ENCODE peak calls at places on chromosomes 7 and 10, in ten cellular contexts. N is gastrocnemius medialis, D is A549, C is heart right ventricle, E is uterus, Z is transverse colon, L is heart left ventricle, B is lower lobe of right lung, M is OCI-LY7, Y is upper lobe of right lung. P is an unnamed sample.

GRCh38 chr7:95675016-95675415 is 78.7 kb upstream of the PDK4 start:
- DNase-seq in N (no peak), D (no peak), C (no peak), E (no peak), Z (no peak), L (no peak), B (no peak), M (no peak), Y (no peak), P (no peak)

GRCh38 chr7:75977741-75978140 is 16.7 kb downstream of the TMEM120A start:
- DNase-seq in N (peak; percentile 59), D (no peak), C (peak; percentile 68), E (peak; percentile 74), Z (no peak), L (peak; percentile 64), B (no peak), M (no peak), Y (no peak), P (no peak)

GRCh38 chr7:41573017-41573416 is 129.9 kb downstream of the INHBA start:
- DNase-seq in N (no peak), D (no peak), C (no peak), E (no peak), Z (no peak), L (no peak), B (no peak), M (no peak), Y (no peak), P (no peak)

GRCh38 chr10:119454231-119454804 is 88.2 kb downstream of the RGS10 start:
- DNase-seq in N (no peak), D (no peak), C (no peak), E (no peak), Z (no peak), L (no peak), B (no peak), M (no peak), Y (no peak), P (no peak)

GRCh38 chr10:22505923-22506685 is 160.8 kb downstream of the SPAG6 start:
- DNase-seq in N (no peak), D (no peak), C (no peak), E (no peak), Z (peak; percentile 65), L (no peak), B (no peak), M (no peak), Y (no peak), P (peak; percentile 56)

GRCh38 chr7:8177109-8177933 is 84.6 kb downstream of the ICA1 start:
- DNase-seq in N (no peak), D (no peak), C (no peak), E (no peak), Z (no peak), L (no peak), B (no peak), M (peak; percentile 73), Y (no peak), P (no peak)

GRCh38 chr10:128572696-128573095 is 446.5 kb upstream of the MKI67 start:
- DNase-seq in N (no peak), D (no peak), C (no peak), E (no peak), Z (no peak), L (no peak), B (no peak), M (no peak), Y (no peak), P (no peak)

GRCh38 chr10:124558901-124559321 is 97.3 kb downstream of the LHPP start:
- DNase-seq in N (no peak), D (no peak), C (no peak), E (no peak), Z (no peak), L (peak; percentile 19), B (peak; percentile 41), M (no peak), Y (no peak), P (no peak)

GRCh38 chr10:117322258-117322657 is 53.0 kb downstream of the PDZD8 start:
- DNase-seq in N (no peak), D (no peak), C (no peak), E (no peak), Z (no peak), L (no peak), B (no peak), M (no peak), Y (no peak), P (no peak)

DNA sequence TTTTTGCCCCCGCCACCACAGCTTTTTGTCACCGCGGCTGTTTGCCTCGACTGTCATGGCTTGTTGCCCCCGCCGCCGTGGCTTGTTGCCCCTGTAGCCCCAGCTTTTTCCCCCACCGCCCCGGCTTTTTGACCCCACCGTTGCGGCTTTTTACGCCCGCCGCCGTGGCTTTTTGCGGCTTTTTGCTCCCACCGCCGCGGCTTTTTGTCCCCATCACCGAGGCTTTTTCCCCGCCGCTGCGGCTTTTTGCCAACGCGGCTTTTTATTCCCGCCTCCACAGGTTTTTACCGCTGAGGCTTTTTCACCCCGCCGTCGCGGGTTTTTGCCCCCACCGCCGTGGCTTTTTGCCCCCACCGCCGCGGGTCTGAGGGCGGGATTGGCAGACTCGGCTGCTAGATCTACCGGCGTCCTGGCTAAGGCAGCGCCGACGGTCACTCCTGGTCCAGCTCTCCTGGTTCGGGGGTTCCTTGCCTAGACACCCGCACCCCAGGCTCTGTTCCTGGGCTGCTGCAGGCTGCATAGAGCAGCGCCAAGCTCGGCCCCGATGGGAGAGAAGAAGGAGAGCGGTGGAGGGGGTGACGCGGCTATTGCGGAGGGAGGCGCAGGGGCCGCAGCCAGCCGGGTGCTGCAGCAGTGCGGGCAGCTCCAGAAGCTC is 637.7 kb downstream of the ZNF716 start:
- DNase-seq in N (no peak), D (no peak), C (no peak), E (no peak), Z (no peak), L (no peak), B (no peak), M (no peak), Y (peak; percentile 41), P (no peak)
- H3K9me3 ChIP-seq in N (no peaks in the 10 kb centered on the region), D (no peaks in the 10 kb centered on the region), C (no peaks in the 10 kb centered on the region), E (peaks cover 5% of the 10 kb centered on the region), Z (peaks cover 15% of the 10 kb centered on the region), L (peaks cover 9% of the 10 kb centered on the region), B (no peaks in the 10 kb centered on the region), M (no peaks in the 10 kb centered on the region), Y (no peaks in the 10 kb centered on the region), P (peaks cover 18% of the 10 kb centered on the region)

GRCh38 chr10:93463723-93464511 is 18.2 kb downstream of the MYOF start:
- DNase-seq in N (no peak), D (no peak), C (peak; percentile 23), E (peak; percentile 52), Z (peak; percentile 37), L (peak; percentile 47), B (peak; percentile 62), M (no peak), Y (no peak), P (no peak)

GRCh38 chr10:93462371-93462770 is 19.8 kb downstream of the MYOF start:
- DNase-seq in N (no peak), D (no peak), C (no peak), E (no peak), Z (no peak), L (no peak), B (no peak), M (no peak), Y (no peak), P (no peak)

GRCh38 chr10:93461807-93462178 is 20.3 kb downstream of the MYOF start:
- DNase-seq in N (no peak), D (no peak), C (no peak), E (no peak), Z (no peak), L (no peak), B (no peak), M (peak; percentile 89), Y (no peak), P (no peak)

GRCh38 chr10:93461124-93461806 is 20.9 kb downstream of the MYOF start:
- DNase-seq in N (no peak), D (no peak), C (no peak), E (no peak), Z (no peak), L (no peak), B (no peak), M (peak; percentile 14), Y (no peak), P (no peak)

GRCh38 chr10:93462881-93463280 is 19.3 kb downstream of the MYOF start:
- DNase-seq in N (no peak), D (no peak), C (no peak), E (no peak), Z (no peak), L (no peak), B (peak; percentile 76), M (peak; percentile 21), Y (peak; percentile 79), P (no peak)
- H3K4me3 ChIP-seq in N (no peak overlapping the region), D (no peak overlapping the region), C (no peak overlapping the region), E (no peak overlapping the region), Z (no peak overlapping the region), L (no peak overlapping the region), B (no peak overlapping the region), M (no peak overlapping the region), Y (no peak overlapping the region), P (no peak overlapping the region)

DNA sequence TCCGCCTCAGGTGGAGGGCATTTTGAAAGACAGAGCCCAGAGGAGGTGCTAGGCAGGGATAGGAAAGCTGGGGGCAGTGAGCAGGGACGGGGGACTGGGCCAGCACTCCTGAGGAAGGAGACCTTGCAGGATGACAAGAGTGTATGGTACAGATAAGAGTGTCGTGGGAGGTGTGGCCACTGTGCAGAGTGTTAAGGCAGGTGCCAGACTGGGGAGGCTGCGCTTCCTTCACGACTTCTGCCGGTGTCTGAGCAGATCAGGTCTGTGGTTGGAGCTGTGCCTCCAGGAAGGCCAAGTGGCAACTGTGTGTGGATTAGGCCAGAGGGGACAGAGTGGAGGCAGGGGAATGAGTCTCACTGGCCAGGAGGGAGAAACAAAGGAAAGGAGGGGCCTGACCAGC is 161.7 kb downstream of the HIBADH start:
- DNase-seq in N (no peak), D (no peak), C (no peak), E (no peak), Z (no peak), L (no peak), B (no peak), M (no peak), Y (peak; percentile 40), P (no peak)
- H3K27ac ChIP-seq in N (no peak overlapping the region), D (no peak overlapping the region), C (no peak overlapping the region), E (no peak overlapping the region), Z (no peak overlapping the region), L (no peak overlapping the region), B (no peak overlapping the region), M (no peak overlapping the region), Y (no peak overlapping the region), P (no peak overlapping the region)

GRCh38 chr7:157515342-157516041 is 178.7 kb downstream of the DNAJB6 start:
- DNase-seq in N (no peak), D (no peak), C (no peak), E (no peak), Z (no peak), L (no peak), B (no peak), M (no peak), Y (peak; percentile 45), P (no peak)

GRCh38 chr7:157513162-157513621 is 176.4 kb downstream of the DNAJB6 start:
- DNase-seq in N (no peak), D (peak; percentile 21), C (no peak), E (no peak), Z (no peak), L (no peak), B (no peak), M (no peak), Y (peak; percentile 38), P (peak; percentile 37)

GRCh38 chr7:157514306-157514705 is 177.5 kb downstream of the DNAJB6 start:
- DNase-seq in N (no peak), D (no peak), C (no peak), E (no peak), Z (no peak), L (no peak), B (no peak), M (no peak), Y (peak; percentile 22), P (peak; percentile 39)

GRCh38 chr7:157513682-157514081 is 176.9 kb downstream of the DNAJB6 start:
- DNase-seq in N (no peak), D (no peak), C (no peak), E (no peak), Z (no peak), L (no peak), B (no peak), M (no peak), Y (no peak), P (peak; percentile 21)

GRCh38 chr7:157514746-157515145 is 177.9 kb downstream of the DNAJB6 start:
- DNase-seq in N (no peak), D (no peak), C (no peak), E (no peak), Z (no peak), L (no peak), B (no peak), M (no peak), Y (peak; percentile 25), P (peak; percentile 18)
- H3K9me3 ChIP-seq in N (no peaks in the 10 kb centered on the region), D (no peaks in the 10 kb centered on the region), C (no peaks in the 10 kb centered on the region), E (no peaks in the 10 kb centered on the region), Z (no peaks in the 10 kb centered on the region), L (peaks cover 7% of the 10 kb centered on the region), B (no peaks in the 10 kb centered on the region), M (no peaks in the 10 kb centered on the region), Y (no peaks in the 10 kb centered on the region), P (no peaks in the 10 kb centered on the region)

P was measured in Peyer's patch.